ENCODE peak calls at places on chromosomes 12 and 14, in four cellular contexts. One of them, this sample, is unnamed.

GRCh38 chr12:65885312-65885711 is 61.0 kb downstream of the HMGA2 start:
- DNase-seq in H9: no peak
- DNase-seq in mesenchymal stem cell: no peak
- DNase-seq in IMR-90: peak; percentile 35
- DNase-seq in this sample: no peak

GRCh38 chr12:119457251-119457650 is 122.7 kb downstream of the CCDC60 start:
- DNase-seq in mesenchymal stem cell: no peak
- DNase-seq in IMR-90: no peak
- DNase-seq in H9: no peak
- DNase-seq in this sample: no peak

GRCh38 chr12:119180380-119181040 is 1.8 kb downstream of the HSPB8 start:
- DNase-seq in IMR-90: peak; percentile 66
- DNase-seq in mesenchymal stem cell: peak; percentile 82
- DNase-seq in H9: peak; percentile 46
- DNase-seq in this sample: no peak

GRCh38 chr12:118398878-118399277 is 22.5 kb downstream of the SUDS3 start:
- DNase-seq in H9: no peak
- DNase-seq in mesenchymal stem cell: peak; percentile 6
- DNase-seq in IMR-90: peak; percentile 17
- DNase-seq in this sample: no peak

GRCh38 chr12:95970905-95971304 is 25.2 kb downstream of the HAL start:
- DNase-seq in H9: peak; percentile 89
- DNase-seq in mesenchymal stem cell: no peak
- DNase-seq in IMR-90: no peak
- DNase-seq in this sample: no peak

GRCh38 chr12:64912501-64912900 is 88.1 kb downstream of the TBC1D30 start:
- DNase-seq in mesenchymal stem cell: no peak
- DNase-seq in IMR-90: peak; percentile 40
- DNase-seq in H9: no peak
- DNase-seq in this sample: no peak

GRCh38 chr12:45310627-45310968 is 94.7 kb downstream of the ANO6 start:
- DNase-seq in mesenchymal stem cell: no peak
- DNase-seq in H9: no peak
- DNase-seq in IMR-90: no peak
- DNase-seq in this sample: no peak

GRCh38 chr12:12010277-12011031 is 60.3 kb upstream of the BCL2L14 start:
- DNase-seq in mesenchymal stem cell: peak; percentile 62
- DNase-seq in IMR-90: peak; percentile 61
- DNase-seq in H9: no peak
- DNase-seq in this sample: no peak

GRCh38 chr14:75881986-75882385 is 99.8 kb downstream of the TGFB3 start:
- DNase-seq in IMR-90: peak; percentile 52
- DNase-seq in mesenchymal stem cell: no peak
- DNase-seq in H9: no peak
- DNase-seq in this sample: no peak

GRCh38 chr14:75884198-75884611 is 97.6 kb downstream of the TGFB3 start:
- DNase-seq in IMR-90: peak; percentile 86
- DNase-seq in H9: no peak
- DNase-seq in mesenchymal stem cell: peak; percentile 75
- DNase-seq in this sample: no peak

GRCh38 chr14:75885829-75886228 is 96.0 kb downstream of the TGFB3 start:
- DNase-seq in mesenchymal stem cell: peak; percentile 65
- DNase-seq in H9: no peak
- DNase-seq in IMR-90: peak; percentile 64
- DNase-seq in this sample: no peak

GRCh38 chr14:75888933-75889332 is 92.9 kb downstream of the TGFB3 start:
- DNase-seq in mesenchymal stem cell: no peak
- DNase-seq in H9: no peak
- DNase-seq in IMR-90: no peak
- DNase-seq in this sample: no peak

DNA sequence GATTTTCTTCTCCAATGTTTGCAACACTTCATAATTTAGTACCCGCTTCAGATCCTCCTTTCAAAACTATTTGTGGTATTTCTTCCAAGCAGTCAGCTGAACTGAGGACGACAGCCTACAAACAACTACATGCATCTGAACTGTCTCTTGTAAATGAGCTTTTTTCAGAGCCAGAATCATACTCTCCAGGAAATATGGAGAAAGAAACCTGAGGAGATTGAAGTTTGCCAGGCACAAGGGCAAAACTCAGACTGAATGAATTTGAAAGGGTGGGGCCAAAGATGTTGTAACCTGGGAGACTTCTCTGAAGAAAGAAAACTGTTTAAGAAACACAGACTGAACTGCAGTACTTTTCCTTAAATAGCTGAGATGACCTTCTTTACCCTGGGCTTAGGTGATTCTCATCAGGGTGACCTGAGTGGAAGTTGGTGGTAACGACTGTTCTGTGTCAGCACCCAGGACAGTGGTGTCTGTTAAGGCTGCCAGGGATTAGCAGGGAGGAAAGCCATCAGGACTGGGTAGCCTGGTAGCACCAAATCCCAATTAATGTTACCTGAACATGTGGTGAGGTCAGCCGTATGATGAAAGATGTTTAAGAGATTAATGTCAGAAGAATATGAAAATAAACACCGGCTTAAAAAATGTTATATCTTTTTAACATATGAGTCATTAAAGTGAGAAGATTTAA is 95.0 kb downstream of the TGFB3 start:
- DNase-seq in H9: no peak
- DNase-seq in mesenchymal stem cell: peak; percentile 32
- DNase-seq in IMR-90: no peak
- DNase-seq in this sample: no peak
- H2AFZ ChIP-seq in H9: no peak overlapping the region
- H2AFZ ChIP-seq in mesenchymal stem cell: no peak overlapping the region
- H2AFZ ChIP-seq in IMR-90: no peak overlapping the region
- H2AFZ ChIP-seq in this sample: no peak overlapping the region

GRCh38 chr14:37274652-37275051 is 76.9 kb downstream of the MIPOL1 start:
- DNase-seq in IMR-90: no peak
- DNase-seq in mesenchymal stem cell: no peak
- DNase-seq in H9: no peak
- DNase-seq in this sample: no peak

GRCh38 chr14:37272569-37272968 is 74.8 kb downstream of the MIPOL1 start:
- DNase-seq in IMR-90: no peak
- DNase-seq in mesenchymal stem cell: no peak
- DNase-seq in H9: no peak
- DNase-seq in this sample: no peak

GRCh38 chr14:37275963-37276362 is 78.2 kb downstream of the MIPOL1 start:
- DNase-seq in IMR-90: no peak
- DNase-seq in mesenchymal stem cell: no peak
- DNase-seq in H9: no peak
- DNase-seq in this sample: no peak

DNA sequence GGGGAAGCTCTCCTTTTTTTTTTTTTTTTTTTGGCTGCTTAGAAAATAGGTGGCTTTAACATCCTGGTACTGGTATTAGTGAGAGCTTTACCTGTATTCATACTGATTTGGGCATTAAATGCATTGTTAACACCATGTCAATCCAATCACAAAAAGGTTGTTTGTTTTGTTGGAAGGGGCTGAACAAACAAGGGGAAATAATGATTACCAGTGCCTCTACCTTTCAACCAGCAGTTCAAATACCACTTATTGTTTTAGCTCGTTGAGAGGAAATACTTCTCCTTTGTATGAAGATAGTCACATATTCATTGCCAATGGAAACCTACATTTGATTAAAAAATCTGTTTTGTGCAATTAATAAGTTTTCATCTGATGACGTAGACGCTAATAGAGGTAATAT is 72.9 kb downstream of the MIPOL1 start:
- DNase-seq in H9: no peak
- DNase-seq in IMR-90: no peak
- DNase-seq in mesenchymal stem cell: no peak
- DNase-seq in this sample: no peak
- H3K14ac ChIP-seq in H9: no peak overlapping the region
- H3K14ac ChIP-seq in IMR-90: no peak overlapping the region
- H3K14ac ChIP-seq in mesenchymal stem cell: no peak overlapping the region
- H3K14ac ChIP-seq in this sample: no peak overlapping the region

DNA sequence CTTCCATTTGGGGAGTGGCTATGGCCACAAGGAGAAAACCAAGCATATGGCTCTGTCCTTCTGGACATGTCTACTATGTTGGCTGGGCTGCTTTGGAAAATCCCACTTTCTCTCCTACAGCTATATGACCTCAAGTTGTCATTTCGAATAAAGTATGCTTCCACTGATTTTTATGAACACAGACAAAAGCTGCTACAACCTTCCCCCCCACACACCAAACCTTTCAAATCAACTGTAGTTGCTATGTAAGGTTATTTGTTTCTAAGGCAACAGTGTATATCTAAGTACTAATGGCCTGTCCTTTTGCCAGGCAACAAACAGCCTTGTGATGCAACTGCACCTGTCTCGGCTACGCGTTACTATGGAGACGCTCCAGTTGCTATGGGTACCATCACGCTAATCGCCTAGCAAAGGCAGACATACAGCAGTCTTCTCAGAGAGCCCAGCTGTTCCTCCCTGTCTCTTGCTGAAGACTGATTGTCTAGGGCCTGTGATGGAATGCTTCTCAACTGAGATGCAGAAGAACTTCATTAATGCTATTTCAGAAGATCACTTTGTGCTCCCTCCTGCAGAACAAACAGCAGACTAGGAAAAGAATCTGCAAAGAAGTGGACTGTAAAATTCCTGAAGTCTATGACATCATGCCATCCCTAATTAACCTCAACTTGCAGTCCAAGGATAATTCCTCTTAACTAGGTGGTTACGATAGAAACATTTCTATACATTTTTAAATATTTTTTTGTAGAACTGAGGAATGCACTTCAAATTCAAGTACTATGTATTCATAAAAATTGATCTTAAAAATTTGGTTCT is 67.6 kb downstream of the FOXN3 start:
- DNase-seq in IMR-90: no peak
- DNase-seq in H9: peak; percentile 79
- DNase-seq in mesenchymal stem cell: peak; percentile 76
- DNase-seq in this sample: peak; percentile 76
- H2AK5ac ChIP-seq in IMR-90: no peak overlapping the region
- H2AK5ac ChIP-seq in H9: no peak overlapping the region
- H2AK5ac ChIP-seq in mesenchymal stem cell: no peak overlapping the region
- H2AK5ac ChIP-seq in this sample: no peak overlapping the region

DNA sequence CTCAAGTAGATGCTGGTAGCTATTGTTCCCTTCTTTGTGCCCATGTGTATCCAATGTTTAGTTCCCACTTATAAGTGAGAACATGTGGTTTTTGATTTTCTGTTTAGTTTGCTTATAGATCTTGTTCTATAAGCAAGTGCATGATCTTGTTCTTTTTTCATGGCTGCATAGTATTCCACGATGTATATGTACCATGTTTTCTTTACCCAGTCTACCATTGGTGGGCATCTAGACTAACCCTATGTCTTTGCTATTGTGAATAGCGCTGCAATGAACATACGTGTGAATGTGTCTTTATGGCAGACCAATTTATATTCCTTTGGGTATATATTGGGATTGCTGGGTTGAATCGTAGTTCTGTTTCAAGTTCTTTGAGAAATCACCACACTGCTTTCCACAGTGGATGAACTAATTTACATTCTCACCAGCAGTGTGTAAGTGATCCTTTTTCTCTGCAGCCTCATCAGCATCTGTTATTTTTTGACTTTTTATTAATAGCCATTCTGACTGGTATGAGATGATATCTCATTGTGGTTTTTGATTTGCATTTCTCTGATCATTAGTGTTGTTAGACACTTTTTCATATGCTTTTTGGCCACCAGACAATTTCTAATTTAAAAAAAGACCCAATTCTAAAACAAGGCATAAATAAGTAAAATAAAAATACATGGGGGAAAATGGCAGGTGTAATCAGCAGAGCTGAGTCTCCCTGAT is 50.6 kb downstream of the CPM start:
- DNase-seq in IMR-90: no peak
- DNase-seq in H9: no peak
- DNase-seq in mesenchymal stem cell: no peak
- DNase-seq in this sample: no peak
- H2AFZ ChIP-seq in IMR-90: no peak overlapping the region
- H2AFZ ChIP-seq in H9: no peak overlapping the region
- H2AFZ ChIP-seq in mesenchymal stem cell: no peak overlapping the region
- H2AFZ ChIP-seq in this sample: no peak overlapping the region

This sample was measured in neuronal stem cell.